ENCODE peak calls at places on chromosomes 11 and 22, in ten cellular contexts. O is NCI-H1092 treated with DMSO at 0.1 percent for 48 hours; F is stimulated activated naive B cell treated with anti-CD40 and anti-IgM and Interleukin-4, amounts not matched to agents 10 μg/mL and 1 μg/mL and 100 μg/mL, for 72 hours; M is stimulated activated CD4-positive, alpha-beta T cell treated with anti-CD3 and anti-CD28 coated beads, Interleukin-12 subunit alpha, Interleukin-12 subunit beta, amount 100 ng/mL, for 48 hours; G is AG09319; P is COR-L47; E is iPS-NIHi11; S is A549; X is tibial artery; N is ascending aorta. A is an unnamed sample.
A peak's percentile ranks its signal among the peaks of the same experiment; 100 is the strongest.

GRCh38 chr11:70656293-70656692 is 258.0 kb downstream of the CTTN start:
- DNase-seq in S (no peak), F (no peak), E (no peak), G (no peak), N (no peak), P (no peak), M (no peak), O (no peak), X (no peak), A (no peak)

GRCh38 chr11:17673951-17674350 is 45.4 kb upstream of the MYOD1 start:
- DNase-seq in S (no peak), E (no peak), O (no peak), X (no peak), P (no peak), G (no peak), M (no peak), N (no peak), F (no peak), A (no peak)

GRCh38 chr11:103633037-103633788 is 403.2 kb upstream of the DDI1 start:
- DNase-seq in E (peak; percentile 19), P (no peak), G (no peak), N (no peak), O (no peak), M (no peak), F (no peak), S (no peak), X (no peak), A (peak; percentile 59)

GRCh38 chr11:100910808-100911207 is 218.8 kb downstream of the PGR start:
- DNase-seq in M (no peak), F (no peak), O (no peak), N (no peak), X (no peak), S (no peak), G (no peak), P (no peak), E (no peak), A (no peak)

GRCh38 chr11:20125927-20126326 is 34.3 kb downstream of the DBX1 start:
- DNase-seq in G (no peak), N (no peak), P (no peak), E (peak; percentile 28), S (peak; percentile 25), F (no peak), X (no peak), O (no peak), M (no peak), A (peak; percentile 42)

GRCh38 chr11:5443835-5444393 is 2.6 kb upstream of the OR51I1 start:
- DNase-seq in S (no peak), X (no peak), N (no peak), P (no peak), G (no peak), F (no peak), M (no peak), E (no peak), O (no peak), A (no peak)

GRCh38 chr11:119337581-119338317 is 2.9 kb downstream of the C1QTNF5 start:
- DNase-seq in M (no peak), E (peak; percentile 55), X (no peak), G (no peak), S (no peak), N (no peak), P (no peak), F (no peak), O (no peak), A (peak; percentile 69)

GRCh38 chr11:77395460-77396175 is 78.3 kb downstream of the PAK1 start:
- DNase-seq in N (no peak), X (no peak), S (no peak), P (no peak), O (peak; percentile 13), G (no peak), F (no peak), M (no peak), E (no peak), A (no peak)

GRCh38 chr22:37953062-37953436 is 352 bp downstream of the C22orf23 start:
- DNase-seq in O (no peak), G (no peak), F (no peak), S (no peak), M (no peak), N (no peak), E (peak; percentile 22), X (no peak), P (no peak), A (no peak)

GRCh38 chr11:12239396-12240298 is 129.3 kb downstream of the MICAL2 start:
- DNase-seq in X (no peak), M (no peak), G (no peak), S (no peak), N (no peak), P (peak; percentile 42), O (peak; percentile 48), F (no peak), E (no peak), A (no peak)

A was measured in HTR-8/SVneo.